ENCODE peak calls at places on chromosomes 16 and 17, in five cellular contexts. Z is H1, Q is GM12878, B is HepG2, E is NT2/D1. W is an unnamed sample.
A peak's percentile ranks its signal among the peaks of the same experiment; 100 is the strongest.

GRCh38 chr17:22310717-22311686 is 618.7 kb downstream of the KCNJ18 start:
- DNase-seq in E (peak; percentile 64), Q (no peak), Z (no peak), B (peak; percentile 39), W (peak; percentile 10)

GRCh38 chr16:16016388-16016964 is 67.1 kb downstream of the ABCC1 start:
- DNase-seq in B (no peak), Q (no peak), Z (no peak), E (no peak), W (no peak)

GRCh38 chr17:76077582-76078110 is 1.3 kb upstream of the ZACN start:
- DNase-seq in Q (no peak), E (no peak), B (no peak), Z (no peak), W (no peak)

GRCh38 chr17:42163113-42163512 is 8.3 kb upstream of the RAB5C start:
- DNase-seq in Q (no peak), B (peak; percentile 49), E (no peak), Z (peak; percentile 94), W (peak; percentile 71)

GRCh38 chr16:25189305-25189704 is 27.4 kb upstream of the AQP8 start:
- DNase-seq in E (no peak), Q (no peak), B (peak; percentile 44), Z (no peak), W (no peak)

GRCh38 chr17:75060434-75061054 is 13.5 kb downstream of the KCTD2 start:
- DNase-seq in E (no peak), B (no peak), Q (no peak), Z (no peak), W (no peak)

GRCh38 chr17:47690121-47690520 is 3.8 kb upstream of the TBKBP1 start:
- DNase-seq in Z (no peak), E (no peak), B (no peak), Q (no peak), W (no peak)

GRCh38 chr17:51056813-51057510 is 63.7 kb downstream of the SPAG9 start:
- DNase-seq in Q (no peak), Z (peak; percentile 52), E (peak; percentile 33), B (peak; percentile 68), W (peak; percentile 34)

GRCh38 chr17:42392664-42393415 is 4.6 kb upstream of the STAT3 start:
- DNase-seq in B (no peak), Q (peak; percentile 62), E (no peak), Z (no peak), W (no peak)

GRCh38 chr16:53898993-53899392 is 195.0 kb downstream of the FTO start:
- DNase-seq in Z (no peak), Q (no peak), E (no peak), B (peak; percentile 43), W (no peak)
- TF ChIP-seq SUZ12 in Z (no peak), Q (no peak), E (no peak), B (no peak), W (no peak)

DNA sequence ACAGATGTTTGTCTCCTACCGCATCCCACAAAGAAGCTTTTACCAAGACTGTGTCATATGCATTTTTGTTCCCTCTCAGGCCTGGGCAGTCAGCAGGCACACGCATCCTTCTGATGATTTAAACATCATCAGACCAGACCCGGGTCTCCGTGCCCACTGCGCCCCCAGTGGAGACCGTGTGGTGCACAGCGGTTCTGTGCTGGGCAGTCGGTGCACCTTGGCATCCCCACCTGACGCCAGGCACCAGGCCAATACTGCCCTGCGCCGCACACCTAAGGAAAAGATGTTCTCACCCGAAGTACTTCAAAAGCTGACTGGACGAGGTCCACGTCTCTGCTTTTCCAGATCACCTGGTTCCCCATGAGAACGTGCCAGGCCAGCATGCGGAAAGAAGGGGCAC is 10.6 kb upstream of the PLD6 start:
- DNase-seq in E (no peak), B (no peak), Q (no peak), Z (no peak), W (no peak)
- TF ChIP-seq SUZ12 in E (no peak), B (no peak), Q (no peak), Z (no peak), W (no peak)

GRCh38 chr17:79622776-79623175 is 11.9 kb upstream of the RBFOX3 start:
- DNase-seq in E (no peak), Z (peak; percentile 19), Q (no peak), B (no peak), W (no peak)

GRCh38 chr17:79620207-79621038 is 9.6 kb upstream of the RBFOX3 start:
- DNase-seq in Z (peak; percentile 46), B (no peak), Q (no peak), E (no peak), W (no peak)

GRCh38 chr17:79623786-79624657 is 13.2 kb upstream of the RBFOX3 start:
- DNase-seq in B (no peak), E (no peak), Z (peak; percentile 41), Q (no peak), W (no peak)

GRCh38 chr17:79621151-79621940 is 10.5 kb upstream of the RBFOX3 start:
- DNase-seq in E (no peak), Q (no peak), B (no peak), Z (peak; percentile 37), W (no peak)

GRCh38 chr17:79622201-79622601 is 11.3 kb upstream of the RBFOX3 start:
- DNase-seq in Z (peak; percentile 39), Q (no peak), B (no peak), E (no peak), W (no peak)
- TF ChIP-seq SUZ12 in Z (no peak), Q (no peak), B (no peak), E (no peak), W (no peak)

GRCh38 chr16:14364112-14364385 is 266.0 kb downstream of the PARN start:
- DNase-seq in Q (no peak), B (no peak), E (no peak), Z (no peak), W (no peak)
- TF ChIP-seq SUZ12 in Q (no peak), B (no peak), E (no peak), Z (no peak), W (no peak)

W was measured in HEK293T.